ENCODE peak calls at places on chromosome 4, in five cellular contexts. D, G, Z, O and T are unnamed samples.

GRCh38 chr4:53767503-53767902 is 176.2 kb upstream of the LNX1 start:
- DNase-seq in D (no peak), G (peak), Z (no peak), O (no peak), T (no peak)

GRCh38 chr4:54657556-54658313 is at the start of gene KIT:
- DNase-seq in D (peak), G (peak), Z (no peak), O (no peak), T (peak)

GRCh38 chr4:141058739-141059507 is 74.3 kb downstream of the RNF150 start:
- DNase-seq in D (no peak), G (peak), Z (peak), O (no peak), T (no peak)

GRCh38 chr4:26000274-26000950 is 86.4 kb downstream of the SMIM20 start:
- DNase-seq in D (no peak), G (peak), Z (no peak), O (no peak), T (no peak)

GRCh38 chr4:118344801-118345200 is 8.0 kb downstream of the PRSS12 start:
- DNase-seq in D (no peak), G (no peak), Z (no peak), O (no peak), T (no peak)

GRCh38 chr4:76867880-76868655 is 29.9 kb downstream of the SOWAHB start:
- DNase-seq in D (no peak), G (no peak), Z (no peak), O (no peak), T (no peak)

GRCh38 chr4:138308421-138308820 is 66.3 kb upstream of the SLC7A11 start:
- DNase-seq in D (no peak), G (peak), Z (no peak), O (no peak), T (no peak)

GRCh38 chr4:139050436-139050835 is 34.9 kb downstream of the NOCT start:
- DNase-seq in D (no peak), G (peak), Z (no peak), O (no peak), T (no peak)

GRCh38 chr4:185142563-185142910 is 529 bp upstream of the SLC25A4 start:
- DNase-seq in D (no peak), G (no peak), Z (no peak), O (no peak), T (no peak)

GRCh38 chr4:74096265-74096980 is 2.6 kb downstream of the CXCL2 start:
- DNase-seq in D (no peak), G (no peak), Z (no peak), O (no peak), T (no peak)

GRCh38 chr4:86043755-86044592 is 315.9 kb downstream of the MAPK10 start:
- DNase-seq in D (peak), G (peak), Z (no peak), O (no peak), T (no peak)

GRCh38 chr4:142324572-142324971 is 521.5 kb downstream of the INPP4B start:
- DNase-seq in D (no peak), G (no peak), Z (no peak), O (no peak), T (no peak)

GRCh38 chr4:119851649-119852048 is 215.0 kb downstream of the MAD2L1 start:
- DNase-seq in D (no peak), G (no peak), Z (no peak), O (no peak), T (no peak)

GRCh38 chr4:112284166-112284565 is 1.5 kb downstream of the TIFA start:
- DNase-seq in D (no peak), G (peak), Z (no peak), O (no peak), T (no peak)
- H3K4me3 ChIP-seq in D (peak), G (peak), Z (peak), O (peak), T (peak)

DNA sequence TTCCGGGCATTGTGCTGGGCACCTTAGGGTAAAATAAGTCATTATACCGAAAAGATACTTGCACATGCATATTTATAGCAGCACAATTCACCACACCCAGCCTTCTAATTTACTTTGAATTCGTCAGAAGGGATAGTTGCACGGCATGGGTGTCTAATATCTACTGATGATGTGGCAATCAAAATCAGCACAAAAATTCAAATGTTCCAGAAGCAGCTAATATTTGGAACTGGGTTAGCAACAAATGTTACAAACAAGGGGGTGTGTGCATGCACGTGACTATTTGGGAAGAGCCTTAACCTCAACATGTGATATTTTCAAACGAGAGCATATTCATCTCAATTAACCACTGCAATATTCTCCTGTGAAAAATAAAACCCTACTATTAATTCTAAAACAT is 79.7 kb upstream of the PRSS48 start:
- DNase-seq in D (no peak), G (no peak), Z (no peak), O (no peak), T (no peak)
- H3K4me3 ChIP-seq in D (no peak), G (no peak), Z (no peak), O (peak), T (no peak)

GRCh38 chr4:88823058-88823919 is 125.7 kb upstream of the NAP1L5 start:
- DNase-seq in D (peak), G (peak), Z (peak), O (peak), T (peak)
- H3K4me3 ChIP-seq in D (peak), G (peak), Z (peak), O (peak), T (peak)

DNA sequence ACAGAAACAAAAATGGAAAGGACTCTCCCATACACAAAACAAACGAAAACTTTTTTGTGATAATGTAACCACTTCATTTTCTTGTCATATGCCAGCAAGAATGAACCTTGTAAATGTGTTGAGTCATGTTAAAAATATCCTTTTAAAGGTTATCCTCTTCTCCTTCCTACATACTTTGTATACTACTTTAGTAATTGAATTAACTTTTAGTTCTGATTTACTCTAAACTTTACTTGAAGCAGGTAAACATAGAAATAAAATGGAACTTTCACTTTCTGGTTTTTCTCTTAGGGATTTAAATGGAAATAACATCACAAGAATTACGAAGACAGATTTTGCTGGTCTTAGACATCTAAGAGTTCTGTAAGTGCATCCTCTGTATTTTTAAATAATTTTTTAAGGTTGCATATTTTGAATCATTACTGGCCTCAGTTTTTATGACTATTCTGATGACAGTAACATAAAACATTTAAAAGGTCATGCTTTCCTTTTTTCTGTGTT is 4.7 kb downstream of the SLIT2 start:
- DNase-seq in D (no peak), G (peak), Z (no peak), O (no peak), T (no peak)
- H3K4me3 ChIP-seq in D (no peak), G (peak), Z (no peak), O (peak), T (no peak)

GRCh38 chr4:82900335-82901128 is at the start of gene THAP9:
- DNase-seq in D (peak), G (peak), Z (peak), O (peak), T (peak)

GRCh38 chr4:82899339-82899738 is 1.2 kb upstream of the THAP9 start:
- DNase-seq in D (peak), G (no peak), Z (no peak), O (no peak), T (no peak)

GRCh38 chr4:82896755-82897154 is 3.8 kb upstream of the THAP9 start:
- DNase-seq in D (no peak), G (no peak), Z (no peak), O (no peak), T (no peak)

GRCh38 chr4:82900016-82900334 is 560 bp upstream of the THAP9 start:
- DNase-seq in D (peak), G (peak), Z (no peak), O (no peak), T (no peak)

GRCh38 chr4:82898322-82899243 is 2.0 kb upstream of the THAP9 start:
- DNase-seq in D (peak), G (peak), Z (peak), O (peak), T (peak)
- H3K4me3 ChIP-seq in D (peak), G (peak), Z (peak), O (peak), T (peak)

DNA sequence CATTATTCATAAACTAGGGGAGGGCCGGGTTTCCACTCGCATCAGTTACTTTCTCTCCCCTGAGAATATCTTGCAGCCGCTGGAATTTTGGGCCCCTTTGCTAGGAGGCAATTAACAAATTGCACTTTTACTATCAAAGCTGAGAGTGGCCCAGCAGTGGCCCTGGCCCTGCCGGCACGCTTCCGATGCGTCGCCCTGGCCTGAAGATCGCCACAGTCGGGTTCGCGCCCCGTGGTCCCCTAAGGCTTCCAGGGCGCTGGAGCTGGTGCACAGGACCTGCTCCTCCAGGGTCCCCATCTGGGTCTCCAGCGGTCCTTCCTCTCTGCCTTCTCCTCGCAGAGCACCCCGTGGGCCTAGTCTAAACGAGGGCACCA is 486 bp upstream of the CWH43 start:
- DNase-seq in D (no peak), G (no peak), Z (no peak), O (no peak), T (no peak)
- H3K4me3 ChIP-seq in D (no peak), G (no peak), Z (no peak), O (peak), T (no peak)

DNA sequence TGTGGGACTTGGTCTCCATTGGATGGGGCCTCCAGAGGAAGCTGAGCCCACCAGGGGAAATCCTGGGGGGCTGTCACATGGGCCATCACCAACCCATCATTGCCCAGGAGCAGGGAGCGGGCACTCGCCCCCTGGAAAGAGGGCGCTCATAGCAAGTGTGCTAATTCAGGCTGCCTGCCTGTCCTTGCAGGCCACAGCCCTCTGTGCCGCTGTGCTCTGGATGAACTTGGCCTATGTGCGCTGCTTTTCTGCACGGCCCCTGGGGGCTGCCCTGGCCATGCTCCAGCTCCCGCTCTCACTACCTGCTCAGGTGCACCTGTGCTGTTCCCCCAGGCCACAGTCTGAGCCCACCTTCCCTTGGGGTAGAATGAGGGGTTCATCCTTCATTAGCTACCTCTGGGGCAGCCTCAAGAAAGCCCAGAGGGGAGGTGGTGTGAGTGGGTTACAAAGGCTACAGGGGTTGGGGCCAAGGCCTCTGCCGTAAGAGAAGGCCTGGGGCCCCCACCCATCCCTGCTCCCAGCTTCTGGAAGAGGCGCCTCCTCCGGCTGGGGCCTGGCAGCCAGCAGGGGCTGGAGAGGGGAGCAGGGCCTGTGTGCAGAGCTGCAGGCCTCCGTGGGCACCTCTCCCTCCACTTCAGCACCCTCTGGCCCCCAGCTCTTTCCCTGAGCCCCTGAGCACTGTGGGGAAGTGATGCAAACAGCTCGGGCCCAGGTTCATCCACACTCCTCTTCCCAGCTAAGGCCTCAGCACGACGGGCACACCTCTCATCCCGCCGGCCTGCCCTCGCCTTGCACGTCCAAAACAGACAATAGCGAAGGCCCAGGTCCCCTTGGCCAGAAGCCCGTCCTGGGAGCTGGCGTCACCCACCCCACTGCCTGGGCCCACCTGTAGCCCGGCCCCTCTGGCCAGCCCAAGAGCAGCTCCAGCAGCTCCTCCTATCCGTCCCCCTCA is 8.9 kb downstream of the CFAP99 start:
- DNase-seq in D (no peak), G (no peak), Z (no peak), O (no peak), T (no peak)
- H3K4me3 ChIP-seq in D (no peak), G (no peak), Z (no peak), O (no peak), T (no peak)

DNA sequence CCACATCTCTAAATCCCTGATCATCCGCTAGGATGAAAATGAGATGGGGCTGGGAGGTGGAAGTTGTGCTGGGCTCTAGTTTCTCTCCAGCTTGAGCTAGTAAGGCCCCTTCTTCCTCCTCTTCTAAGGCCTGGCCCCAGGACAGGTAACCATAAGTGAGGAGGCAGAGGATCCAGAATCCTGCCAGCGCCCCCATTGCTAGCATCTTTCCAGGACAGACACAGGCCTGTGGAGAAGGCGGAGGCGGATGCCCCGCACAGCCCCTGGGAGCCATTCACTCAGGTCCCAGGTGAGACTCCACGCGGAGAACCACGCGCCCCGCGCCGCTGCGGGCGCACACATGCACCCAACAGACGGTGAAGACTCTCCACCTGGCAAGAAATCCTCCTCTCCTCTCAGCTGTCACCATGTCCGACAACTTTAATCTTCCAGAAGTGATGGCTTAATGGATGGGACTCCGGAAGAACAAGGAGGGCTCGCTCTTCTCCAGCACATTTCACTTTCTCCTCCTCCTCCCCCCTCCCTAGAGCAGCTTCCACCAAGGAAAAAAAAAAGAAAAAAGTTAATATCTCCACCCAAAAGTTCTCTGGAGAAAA is 788 bp downstream of the ARSJ start:
- DNase-seq in D (no peak), G (peak), Z (no peak), O (peak), T (peak)
- H3K4me3 ChIP-seq in D (no peak), G (peak), Z (peak), O (peak), T (peak)